ENCODE peak calls at places on chromosome 2, in ten cellular contexts. Z is GM13976, H is HL-60, X is IMR-90, Y is astrocyte of the spinal cord, Q is mesothelial cell of epicardium, C is WTC11, U is dorsolateral prefrontal cortex, J is endothelial cell of umbilical vein, E is H1. V is an unnamed sample.

GRCh38 chr2:96264656-96265348 is 995 bp downstream of the TMEM127 start:
- DNase-seq in E (no peak), X (peak), H (no peak), C (no peak), Z (peak), U (no peak), Y (peak), Q (no peak), J (peak), V (no peak)

GRCh38 chr2:46615555-46616487 is 136.5 kb downstream of the TMEM247 start:
- DNase-seq in U (no peak), C (no peak), Y (peak), H (no peak), E (no peak), Q (no peak), J (peak), X (peak), Z (peak), V (peak)

GRCh38 chr2:218648473-218649100 is 10.8 kb downstream of the ZNF142 start:
- DNase-seq in J (peak), E (peak), H (peak), U (no peak), C (peak), Y (peak), X (peak), Z (peak), Q (no peak), V (peak)

GRCh38 chr2:64654063-64654811 is 524 bp upstream of the SERTAD2 start:
- DNase-seq in Q (peak), E (peak), Z (no peak), U (peak), J (peak), Y (peak), C (peak), H (peak), X (peak), V (no peak)

GRCh38 chr2:215712850-215713230 is 277.0 kb upstream of the FN1 start:
- DNase-seq in H (no peak), E (no peak), J (no peak), Z (no peak), C (no peak), Y (peak), X (peak), Q (no peak), U (no peak), V (no peak)

GRCh38 chr2:212727751-212728150 is 189.1 kb upstream of the ERBB4 start:
- DNase-seq in Q (no peak), X (no peak), C (no peak), U (no peak), J (no peak), Z (peak), H (no peak), E (no peak), Y (no peak), V (no peak)

GRCh38 chr2:168698959-168699358 is 103.5 kb upstream of the NOSTRIN start:
- DNase-seq in X (no peak), Z (no peak), C (no peak), Y (no peak), J (no peak), U (no peak), H (no peak), E (no peak), Q (no peak), V (no peak)

GRCh38 chr2:162509288-162509968 is 165.5 kb downstream of the GCA start:
- DNase-seq in E (no peak), X (no peak), U (no peak), Z (no peak), Q (no peak), H (no peak), Y (no peak), J (no peak), C (no peak), V (no peak)

GRCh38 chr2:132636346-132636745 is 33.7 kb downstream of the LYPD1 start:
- DNase-seq in U (no peak), X (no peak), H (no peak), Q (no peak), E (no peak), Y (no peak), Z (no peak), J (no peak), C (no peak), V (no peak)

GRCh38 chr2:106272202-106272807 is 78.2 kb upstream of the UXS1 start:
- DNase-seq in H (no peak), J (no peak), Y (no peak), X (no peak), U (no peak), Z (no peak), E (no peak), C (no peak), Q (no peak), V (no peak)

GRCh38 chr2:128578406-128579385 is 260.0 kb upstream of the HS6ST1 start:
- DNase-seq in J (no peak), C (no peak), U (no peak), E (no peak), Q (no peak), H (no peak), Y (no peak), X (peak), Z (no peak), V (no peak)

GRCh38 chr2:210617732-210618330 is 61.4 kb downstream of the CPS1 start:
- DNase-seq in J (peak), X (peak), H (peak), C (no peak), Y (peak), E (no peak), Q (no peak), U (no peak), Z (no peak), V (no peak)

DNA sequence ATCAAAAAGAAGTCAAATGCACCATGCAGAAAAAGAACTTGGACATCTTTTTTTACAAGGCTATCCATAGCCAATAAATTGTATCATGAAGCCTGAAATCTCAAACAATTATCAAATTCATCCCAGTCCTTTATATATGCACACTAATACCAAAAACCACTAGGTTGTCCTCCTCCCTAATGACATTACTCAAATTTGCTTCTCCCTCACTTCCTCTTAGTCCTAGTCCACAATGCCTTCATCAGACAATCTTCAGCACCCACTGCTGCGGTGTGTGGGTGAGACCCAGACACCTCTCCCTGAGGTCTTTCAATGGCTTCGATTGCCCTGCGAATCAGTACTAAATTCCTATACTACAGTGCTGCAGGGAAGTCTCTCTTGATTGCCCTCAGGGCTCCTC is 58.1 kb downstream of the CLASP1 start:
- DNase-seq in J (no peak), Q (no peak), E (no peak), Z (no peak), H (no peak), C (no peak), Y (no peak), U (no peak), X (no peak), V (no peak)
- TF ChIP-seq CTCF in J (no peak), Q (no peak), E (no peak), Z (no peak), H (no peak), C (no peak), Y (no peak), U (no peak), X (no peak), V (no peak)

GRCh38 chr2:134320930-134321329 is 67.1 kb downstream of the MGAT5 start:
- DNase-seq in Y (no peak), C (no peak), Z (no peak), J (no peak), X (no peak), E (no peak), Q (no peak), H (no peak), U (no peak), V (no peak)
- TF ChIP-seq CTCF in Y (no peak), C (no peak), Z (no peak), J (no peak), X (no peak), E (no peak), Q (no peak), H (no peak), U (no peak), V (no peak)

GRCh38 chr2:135473567-135473966 is 57.5 kb downstream of the ZRANB3 start:
- DNase-seq in C (peak), Q (no peak), J (peak), H (no peak), Y (peak), Z (peak), U (no peak), E (no peak), X (peak), V (no peak)
- TF ChIP-seq CTCF in C (no peak), Q (no peak), J (peak), H (no peak), Y (peak), Z (peak), U (peak), E (peak), X (peak), V (no peak)

DNA sequence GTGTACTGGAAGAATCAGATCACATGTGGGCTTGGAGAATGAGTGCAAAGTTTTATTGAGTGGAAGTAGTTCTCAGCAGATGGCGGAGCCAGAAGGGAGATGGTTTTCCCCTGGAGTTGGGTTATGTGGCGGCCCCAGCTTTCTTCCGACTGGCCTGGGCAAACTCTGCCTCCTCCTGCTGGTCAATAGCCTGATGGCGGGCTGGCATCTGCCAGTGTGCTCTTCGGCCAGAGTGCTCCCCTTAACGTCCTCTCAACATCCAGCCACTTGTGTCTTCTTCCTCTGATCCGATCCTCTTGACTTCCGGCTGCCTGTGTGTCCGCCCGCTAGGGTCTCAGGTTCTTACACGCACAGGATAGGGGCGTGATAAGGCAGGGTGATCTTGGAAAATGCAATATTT is 741.3 kb downstream of the RNF144A start:
- DNase-seq in U (no peak), Y (no peak), J (no peak), H (no peak), Z (no peak), E (no peak), C (no peak), Q (no peak), X (no peak), V (no peak)
- TF ChIP-seq CTCF in U (no peak), Y (no peak), J (no peak), H (no peak), Z (no peak), E (peak), C (no peak), Q (no peak), X (no peak), V (no peak)

DNA sequence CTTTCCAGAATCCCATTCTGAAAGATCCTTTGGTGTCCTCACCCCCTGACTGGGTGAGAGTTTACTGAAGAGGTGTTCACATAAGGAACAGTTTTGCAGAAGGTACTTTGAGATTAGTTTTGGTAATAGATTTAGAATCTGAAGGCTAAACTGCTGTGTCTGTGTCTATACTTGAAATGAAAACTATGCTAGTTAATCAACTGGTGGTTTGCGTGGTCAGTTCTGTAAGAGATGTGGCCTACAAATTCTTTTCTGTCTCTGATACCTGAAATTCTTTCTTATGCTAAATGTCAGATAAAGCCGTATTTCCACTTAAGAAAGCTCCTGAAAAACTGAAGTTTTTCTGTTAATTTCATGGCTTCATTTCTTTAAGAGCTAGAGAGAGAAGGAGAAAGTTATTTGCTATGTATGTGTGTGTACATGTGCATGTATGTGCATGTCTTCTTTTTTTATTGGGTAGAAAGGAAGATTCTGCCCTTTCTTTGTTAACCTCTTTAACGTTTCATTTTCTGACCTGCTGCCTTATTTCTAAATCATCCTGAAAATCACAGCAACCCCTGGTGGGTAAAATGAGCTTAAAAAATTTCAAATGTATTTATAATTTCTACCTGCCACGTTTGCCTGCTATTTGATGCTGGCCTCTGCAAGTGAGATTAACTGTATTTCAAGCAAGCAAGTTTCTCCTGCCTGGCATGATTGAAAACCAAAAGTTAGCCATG is 552.0 kb upstream of the NRP2 start:
- DNase-seq in Q (no peak), H (no peak), X (no peak), E (no peak), U (no peak), Y (peak), J (no peak), Z (no peak), C (no peak), V (no peak)
- TF ChIP-seq CTCF in Q (no peak), H (no peak), X (peak), E (no peak), U (no peak), Y (no peak), J (no peak), Z (no peak), C (no peak), V (no peak)

DNA sequence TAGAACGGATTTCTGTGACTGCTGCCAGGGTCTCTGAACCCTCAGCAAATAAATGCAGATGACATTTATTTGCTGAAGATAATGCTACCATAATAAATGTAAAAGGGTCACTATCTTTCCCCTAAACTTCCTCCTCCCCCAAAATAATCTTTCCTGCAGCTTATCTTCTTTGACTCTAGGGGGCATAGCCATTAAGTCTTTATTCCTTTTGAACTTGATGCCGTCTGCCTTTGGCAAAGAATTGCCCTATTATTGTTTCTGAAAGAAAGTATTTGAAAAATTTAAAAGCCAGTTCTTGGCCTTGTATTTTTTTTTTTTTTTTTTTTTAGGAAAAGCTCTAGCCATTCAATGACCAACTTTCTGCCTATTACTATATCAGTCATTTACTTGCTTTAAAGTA is 63.5 kb upstream of the ACSL3 start:
- DNase-seq in C (no peak), X (peak), Y (peak), Z (peak), J (peak), U (no peak), E (no peak), Q (no peak), H (no peak), V (no peak)
- TF ChIP-seq CTCF in C (no peak), X (peak), Y (peak), Z (peak), J (peak), U (peak), E (no peak), Q (no peak), H (no peak), V (no peak)

GRCh38 chr2:71042287-71042686 is 26.2 kb upstream of the NAGK start:
- DNase-seq in J (no peak), C (no peak), H (no peak), Q (no peak), E (no peak), X (no peak), Y (no peak), Z (no peak), U (no peak), V (no peak)
- TF ChIP-seq CTCF in J (no peak), C (no peak), H (no peak), Q (no peak), E (no peak), X (no peak), Y (no peak), Z (no peak), U (no peak), V (no peak)

GRCh38 chr2:108870069-108870644 is 83.6 kb downstream of the CCDC138 start:
- DNase-seq in E (no peak), X (no peak), Z (no peak), J (no peak), Q (no peak), U (no peak), C (no peak), Y (no peak), H (no peak), V (no peak)
- TF ChIP-seq CTCF in E (no peak), X (no peak), Z (no peak), J (no peak), Q (no peak), U (no peak), C (no peak), Y (no peak), H (no peak), V (no peak)

V was measured in activated B cell treated with CpG ODN at 0.5 μM for 24 hours.